ENCODE peak calls at places on chromosome 6, in six cellular contexts. One of them, this sample, is unnamed.

GRCh38 chr6:111952821-111953535 is 79.7 kb upstream of the FYN start:
- DNase-seq in NB4: peak
- DNase-seq in T-helper 2 cell: no peak
- DNase-seq in SK-N-DZ: no peak
- DNase-seq in NCI-H1436: no peak
- DNase-seq in left lobe of liver: no peak
- DNase-seq in this sample: no peak

GRCh38 chr6:79467716-79468115 is 69.5 kb downstream of the LCA5 start:
- DNase-seq in NB4: peak
- DNase-seq in T-helper 2 cell: no peak
- DNase-seq in SK-N-DZ: peak
- DNase-seq in NCI-H1436: no peak
- DNase-seq in left lobe of liver: no peak
- DNase-seq in this sample: no peak

GRCh38 chr6:155985660-155986138 is 530.1 kb upstream of the NOX3 start:
- DNase-seq in NB4: no peak
- DNase-seq in T-helper 2 cell: no peak
- DNase-seq in SK-N-DZ: no peak
- DNase-seq in NCI-H1436: peak
- DNase-seq in left lobe of liver: no peak
- DNase-seq in this sample: no peak

GRCh38 chr6:46325561-46326525 is 155.1 kb upstream of the ENPP5 start:
- DNase-seq in NB4: peak
- DNase-seq in T-helper 2 cell: no peak
- DNase-seq in SK-N-DZ: no peak
- DNase-seq in NCI-H1436: peak
- DNase-seq in left lobe of liver: no peak
- DNase-seq in this sample: no peak

GRCh38 chr6:53611342-53611741 is 54.2 kb downstream of the KLHL31 start:
- DNase-seq in NB4: no peak
- DNase-seq in T-helper 2 cell: no peak
- DNase-seq in SK-N-DZ: no peak
- DNase-seq in NCI-H1436: no peak
- DNase-seq in left lobe of liver: no peak
- DNase-seq in this sample: no peak

GRCh38 chr6:149387787-149388512 is 12.1 kb upstream of the SUMO4 start:
- DNase-seq in NB4: no peak
- DNase-seq in T-helper 2 cell: no peak
- DNase-seq in SK-N-DZ: no peak
- DNase-seq in NCI-H1436: no peak
- DNase-seq in left lobe of liver: no peak
- DNase-seq in this sample: no peak

GRCh38 chr6:16849280-16850210 is 88.3 kb upstream of the ATXN1 start:
- DNase-seq in NB4: peak
- DNase-seq in T-helper 2 cell: no peak
- DNase-seq in SK-N-DZ: peak
- DNase-seq in NCI-H1436: no peak
- DNase-seq in left lobe of liver: no peak
- DNase-seq in this sample: peak

GRCh38 chr6:108941867-108942266 is 93.6 kb downstream of the ARMC2 start:
- DNase-seq in NB4: no peak
- DNase-seq in T-helper 2 cell: no peak
- DNase-seq in SK-N-DZ: no peak
- DNase-seq in NCI-H1436: no peak
- DNase-seq in left lobe of liver: no peak
- DNase-seq in this sample: no peak

GRCh38 chr6:87807423-87807978 is 105.5 kb upstream of the AKIRIN2 start:
- DNase-seq in NB4: peak
- DNase-seq in T-helper 2 cell: no peak
- DNase-seq in SK-N-DZ: no peak
- DNase-seq in NCI-H1436: no peak
- DNase-seq in left lobe of liver: no peak
- DNase-seq in this sample: no peak

GRCh38 chr6:135423649-135424128 is 73.9 kb downstream of the AHI1 start:
- DNase-seq in NB4: peak
- DNase-seq in T-helper 2 cell: no peak
- DNase-seq in SK-N-DZ: peak
- DNase-seq in NCI-H1436: no peak
- DNase-seq in left lobe of liver: no peak
- DNase-seq in this sample: peak

GRCh38 chr6:77455271-77455670 is 8.0 kb downstream of the HTR1B start:
- DNase-seq in NB4: no peak
- DNase-seq in T-helper 2 cell: no peak
- DNase-seq in SK-N-DZ: no peak
- DNase-seq in NCI-H1436: no peak
- DNase-seq in left lobe of liver: no peak
- DNase-seq in this sample: no peak

GRCh38 chr6:6916598-6916997 is 191.2 kb upstream of the RREB1 start:
- DNase-seq in NB4: peak
- DNase-seq in T-helper 2 cell: no peak
- DNase-seq in SK-N-DZ: no peak
- DNase-seq in NCI-H1436: no peak
- DNase-seq in left lobe of liver: no peak
- DNase-seq in this sample: no peak

GRCh38 chr6:43248107-43248506 is 4.8 kb downstream of the TTBK1 start:
- DNase-seq in NB4: no peak
- DNase-seq in T-helper 2 cell: no peak
- DNase-seq in SK-N-DZ: no peak
- DNase-seq in NCI-H1436: no peak
- DNase-seq in left lobe of liver: no peak
- DNase-seq in this sample: no peak